ENCODE peak calls at places on chromosomes 2 and 18, in nine cellular contexts. Z is CD4-positive, alpha-beta memory T cell; A is activated CD8-positive, alpha-beta memory T cell treated with anti-CD3 and anti-CD28 coated beads, Interleukin-2, amount 10 ng/mL, durations not matched to agents 7 days and 5 days; G is endothelial cell; O is HEK293T; Q is HFF-Myc; E is hypothalamus; Y is NCI-H1092 treated with DMSO at 0.1 percent for 48 hours; W is AG09309. I is an unnamed sample.

GRCh38 chr2:155872396-155872795 is 460.1 kb downstream of the NR4A2 start:
- DNase-seq in Y (no peak), E (no peak), O (no peak), A (no peak), Q (no peak), Z (no peak), G (no peak), W (no peak), I (no peak)

GRCh38 chr18:33156906-33157470 is 283.5 kb downstream of the CCDC178 start:
- DNase-seq in Y (no peak), E (no peak), W (no peak), G (no peak), A (no peak), Z (no peak), Q (no peak), O (no peak), I (no peak)

GRCh38 chr2:216057688-216058193 is 23.9 kb downstream of the PECR start:
- DNase-seq in G (no peak), W (peak), O (no peak), Q (no peak), Y (no peak), E (no peak), Z (peak), A (peak), I (no peak)

GRCh38 chr2:9552491-9553178 is 3.0 kb downstream of the ADAM17 start:
- DNase-seq in Q (no peak), Z (peak), Y (no peak), W (peak), A (no peak), E (no peak), G (no peak), O (no peak), I (no peak)

GRCh38 chr2:133886735-133887675 is 318.7 kb upstream of the NCKAP5 start:
- DNase-seq in Y (peak), O (peak), Q (peak), E (peak), G (peak), A (peak), Z (peak), W (peak), I (peak)

GRCh38 chr18:35982404-35983114 is 10.1 kb downstream of the RMP24 start:
- DNase-seq in E (no peak), W (no peak), G (no peak), Q (peak), O (no peak), Y (no peak), Z (no peak), A (no peak), I (no peak)

GRCh38 chr2:121907905-121908304 is 152.5 kb downstream of the TSN start:
- DNase-seq in W (no peak), Y (peak), O (no peak), E (no peak), Z (no peak), A (no peak), G (no peak), Q (no peak), I (no peak)

GRCh38 chr2:1427086-1427485 is 13.8 kb downstream of the TPO start:
- DNase-seq in Q (no peak), W (no peak), G (no peak), E (no peak), A (no peak), Y (no peak), Z (no peak), O (no peak), I (no peak)

GRCh38 chr18:71036783-71037182 is 747.9 kb downstream of the SOCS6 start:
- DNase-seq in A (no peak), Z (no peak), W (no peak), G (no peak), E (no peak), O (no peak), Q (no peak), Y (no peak), I (no peak)

GRCh38 chr18:62758591-62758990 is 43.2 kb downstream of the PHLPP1 start:
- DNase-seq in A (no peak), G (no peak), E (no peak), Y (no peak), Q (no peak), W (no peak), O (no peak), Z (no peak), I (no peak)

GRCh38 chr2:202178342-202178958 is 59.9 kb downstream of the SUMO1 start:
- DNase-seq in A (peak), Z (peak), W (peak), Q (peak), Y (peak), G (peak), O (peak), E (peak), I (no peak)

GRCh38 chr2:62293151-62293489 is 97.2 kb downstream of the B3GNT2 start:
- DNase-seq in Z (no peak), Y (no peak), W (no peak), O (no peak), G (no peak), E (no peak), Q (no peak), A (no peak), I (no peak)